ENCODE peak calls at places on chromosomes 2 and 18, in eight cellular contexts. M is fibroblast of lung, I is SJCRH30, K is transverse colon, X is left lung, B is PC-3, W is SJSA1, Q is right cardiac atrium. Y is an unnamed sample.

GRCh38 chr2:85445316-85446295 is 27.1 kb downstream of the SH2D6 start:
- DNase-seq in X (no peak), M (peak), I (peak), W (no peak), B (no peak), K (no peak), Q (peak), Y (peak)

GRCh38 chr2:159484537-159484936 is 131.8 kb downstream of the BAZ2B start:
- DNase-seq in I (no peak), W (no peak), K (no peak), B (no peak), X (no peak), Q (no peak), M (no peak), Y (no peak)

GRCh38 chr2:239302083-239302807 is 98.6 kb downstream of the HDAC4 start:
- DNase-seq in W (no peak), X (no peak), M (no peak), K (peak), Q (no peak), I (peak), B (no peak), Y (peak)

GRCh38 chr18:11245889-11246288 is 96.5 kb upstream of the PIEZO2 start:
- DNase-seq in I (no peak), M (no peak), W (no peak), X (no peak), K (no peak), B (no peak), Q (no peak), Y (no peak)

GRCh38 chr2:138829326-138829725 is 49.1 kb upstream of the NXPH2 start:
- DNase-seq in M (peak), B (peak), W (peak), K (no peak), X (no peak), Q (peak), I (peak), Y (no peak)

GRCh38 chr2:239781461-239781860 is 243.7 kb downstream of the NDUFA10 start:
- DNase-seq in K (no peak), B (no peak), X (no peak), M (no peak), I (no peak), Q (no peak), W (no peak), Y (no peak)

GRCh38 chr2:206023183-206023582 is 62.8 kb downstream of the INO80D start:
- DNase-seq in W (no peak), X (no peak), K (no peak), Q (no peak), M (no peak), B (no peak), I (no peak), Y (no peak)

GRCh38 chr2:147405651-147406050 is 439.2 kb upstream of the ACVR2A start:
- DNase-seq in Q (no peak), I (no peak), B (no peak), M (no peak), K (no peak), W (no peak), X (no peak), Y (no peak)

GRCh38 chr18:8397034-8397433 is 212.2 kb upstream of the RAB12 start:
- DNase-seq in X (no peak), B (no peak), K (no peak), Q (no peak), M (no peak), W (no peak), I (no peak), Y (no peak)

GRCh38 chr2:150142561-150142960 is 344.9 kb downstream of the RND3 start:
- DNase-seq in B (peak), Q (no peak), X (no peak), M (peak), K (no peak), I (no peak), W (peak), Y (no peak)

GRCh38 chr2:181685150-181685688 is 4.9 kb upstream of the NEUROD1 start:
- DNase-seq in K (no peak), X (no peak), Q (no peak), M (peak), I (no peak), W (no peak), B (no peak), Y (no peak)

GRCh38 chr18:79680100-79680879 is 687 bp downstream of the CTDP1 start:
- DNase-seq in W (peak), I (no peak), B (peak), X (peak), K (peak), M (peak), Q (peak), Y (peak)

GRCh38 chr2:189129971-189130370 is 49.6 kb downstream of the COL5A2 start:
- DNase-seq in M (peak), I (no peak), Q (no peak), W (peak), X (no peak), K (no peak), B (peak), Y (no peak)

GRCh38 chr2:19855528-19856431 is 46.0 kb downstream of the TTC32 start:
- DNase-seq in Q (no peak), W (no peak), K (no peak), X (no peak), M (peak), B (no peak), I (no peak), Y (peak)

GRCh38 chr2:233098615-233099014 is 38.5 kb downstream of the INPP5D start:
- DNase-seq in K (no peak), X (no peak), I (no peak), W (no peak), B (peak), Q (no peak), M (no peak), Y (no peak)

GRCh38 chr2:172273910-172274571 is 153.3 kb upstream of the ITGA6 start:
- DNase-seq in Q (no peak), W (no peak), B (no peak), I (no peak), K (no peak), X (no peak), M (no peak), Y (no peak)

GRCh38 chr18:57296336-57296735 is 56.0 kb upstream of the ST8SIA3 start:
- DNase-seq in I (no peak), K (no peak), B (no peak), W (no peak), M (no peak), Q (no peak), X (no peak), Y (no peak)

GRCh38 chr2:26561918-26562810 is 79.0 kb downstream of the CIB4 start:
- DNase-seq in B (no peak), X (peak), Q (peak), I (peak), K (peak), M (peak), W (peak), Y (peak)

GRCh38 chr2:16279641-16280040 is 339.3 kb downstream of the MYCN start:
- DNase-seq in B (no peak), M (no peak), I (no peak), K (no peak), Q (no peak), X (no peak), W (no peak), Y (no peak)

GRCh38 chr18:9974279-9974915 is 60.6 kb downstream of the VAPA start:
- DNase-seq in W (no peak), B (no peak), K (no peak), I (no peak), M (no peak), Q (no peak), X (no peak), Y (no peak)

GRCh38 chr2:45925636-45926350 is 274.3 kb downstream of the PRKCE start:
- DNase-seq in K (no peak), B (no peak), Q (peak), I (no peak), W (no peak), M (no peak), X (no peak), Y (no peak)

GRCh38 chr2:127986548-127987079 is 41.2 kb downstream of the SAP130 start:
- DNase-seq in I (no peak), M (no peak), X (no peak), Q (no peak), K (no peak), B (no peak), W (no peak), Y (no peak)

GRCh38 chr2:46547223-46548102 is 68.1 kb downstream of the TMEM247 start:
- DNase-seq in I (peak), X (no peak), M (no peak), K (peak), Q (peak), W (no peak), B (no peak), Y (peak)

GRCh38 chr2:230443540-230443939 is 27.5 kb downstream of the SP100 start:
- DNase-seq in K (no peak), M (peak), X (no peak), W (peak), B (peak), Q (no peak), I (no peak), Y (no peak)

GRCh38 chr2:177881001-177881748 is 191.4 kb downstream of the PDE11A start:
- DNase-seq in X (no peak), W (no peak), I (no peak), B (peak), Q (no peak), M (peak), K (no peak), Y (no peak)

GRCh38 chr2:226652388-226652787 is 147.2 kb downstream of the IRS1 start:
- DNase-seq in X (no peak), I (no peak), M (peak), Q (no peak), W (peak), B (peak), K (no peak), Y (no peak)

GRCh38 chr2:98917031-98917459 is 19.0 kb downstream of the CRACDL start:
- DNase-seq in B (peak), X (no peak), K (no peak), Q (no peak), M (peak), I (no peak), W (no peak), Y (no peak)

GRCh38 chr2:241636983-241637232 is at the start of gene THAP4:
- DNase-seq in W (no peak), Q (peak), K (peak), M (no peak), I (no peak), B (no peak), X (peak), Y (peak)

GRCh38 chr2:241637233-241638062 is at the start of gene ATG4B:
- DNase-seq in Q (peak), B (peak), I (peak), K (peak), X (peak), W (peak), M (peak), Y (peak)

GRCh38 chr2:241633561-241633960 is 3.4 kb downstream of the THAP4 start:
- DNase-seq in I (no peak), M (no peak), B (no peak), K (no peak), W (no peak), X (peak), Q (peak), Y (no peak)

GRCh38 chr2:241636182-241636982 is 576 bp downstream of the THAP4 start:
- DNase-seq in M (peak), Q (peak), I (peak), X (peak), K (peak), B (peak), W (peak), Y (peak)

DNA sequence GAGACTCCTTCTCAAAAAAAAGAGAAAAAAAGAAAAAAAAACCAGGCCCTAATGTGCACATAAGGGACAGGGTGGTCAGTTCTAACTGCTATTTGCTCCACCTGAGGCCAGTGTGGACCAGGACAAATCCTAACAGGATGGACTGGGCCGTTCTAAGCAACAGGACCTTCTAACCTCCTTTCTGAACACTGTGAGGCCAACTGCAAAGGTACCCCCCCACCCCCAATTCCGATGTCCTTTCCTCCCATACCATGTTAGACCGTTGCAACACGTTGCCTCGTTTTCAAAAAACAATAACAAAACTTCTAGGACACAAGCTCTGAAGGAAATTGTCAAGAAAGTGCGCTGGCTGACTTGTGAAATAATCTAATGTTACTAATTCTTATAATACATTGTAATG is 1.2 kb downstream of the THAP4 start:
- DNase-seq in M (no peak), X (no peak), Q (no peak), K (no peak), B (no peak), W (peak), I (no peak), Y (no peak)
- H3K27ac ChIP-seq in M (peak), X (peak), Q (no peak), K (peak), B (peak), W (no peak), I (peak), Y (peak)

GRCh38 chr18:35041752-35042379 is 653 bp downstream of the MAPRE2 start:
- DNase-seq in X (no peak), K (no peak), M (peak), W (peak), Q (no peak), I (peak), B (no peak), Y (no peak)

GRCh38 chr18:35040988-35041751 is at the start of gene MAPRE2:
- DNase-seq in W (peak), X (peak), K (peak), B (peak), I (peak), M (peak), Q (peak), Y (peak)

GRCh38 chr18:35038881-35039491 is 2.2 kb upstream of the MAPRE2 start:
- DNase-seq in W (no peak), B (no peak), X (no peak), K (no peak), I (no peak), M (no peak), Q (no peak), Y (peak)

GRCh38 chr18:35039633-35040032 is 1.6 kb upstream of the MAPRE2 start:
- DNase-seq in Q (no peak), B (peak), X (no peak), I (no peak), W (no peak), M (peak), K (no peak), Y (no peak)

GRCh38 chr18:35040638-35040987 is 600 bp upstream of the MAPRE2 start:
- DNase-seq in W (no peak), B (no peak), Q (no peak), M (no peak), I (no peak), X (no peak), K (no peak), Y (no peak)
- H3K27ac ChIP-seq in W (peak), B (no peak), Q (no peak), M (peak), I (peak), X (peak), K (peak), Y (peak)

GRCh38 chr18:77056399-77057015 is 76.1 kb downstream of the MBP start:
- DNase-seq in B (no peak), X (no peak), Q (peak), K (no peak), W (no peak), M (no peak), I (no peak), Y (no peak)

GRCh38 chr18:77055429-77056310 is 76.9 kb downstream of the MBP start:
- DNase-seq in W (no peak), K (no peak), B (no peak), I (no peak), X (peak), M (no peak), Q (peak), Y (no peak)

GRCh38 chr18:77054288-77054605 is 78.3 kb downstream of the MBP start:
- DNase-seq in M (no peak), I (no peak), K (no peak), W (no peak), B (no peak), X (no peak), Q (no peak), Y (no peak)

GRCh38 chr18:77053616-77054287 is 78.8 kb downstream of the MBP start:
- DNase-seq in X (no peak), I (no peak), B (no peak), K (no peak), Q (no peak), W (no peak), M (no peak), Y (no peak)

GRCh38 chr18:77054606-77055428 is 77.8 kb downstream of the MBP start:
- DNase-seq in B (peak), X (peak), K (peak), Q (peak), W (peak), I (peak), M (peak), Y (peak)
- H3K27ac ChIP-seq in B (peak), X (peak), K (peak), Q (peak), W (peak), I (no peak), M (peak), Y (peak)

GRCh38 chr2:149064365-149064841 is 25.9 kb downstream of the LYPD6B start:
- DNase-seq in K (peak), Q (no peak), I (no peak), B (no peak), M (peak), X (no peak), W (peak), Y (no peak)
- H3K27ac ChIP-seq in K (peak), Q (no peak), I (no peak), B (no peak), M (no peak), X (no peak), W (peak), Y (no peak)

GRCh38 chr2:154589514-154589913 is 109.0 kb upstream of the KCNJ3 start:
- DNase-seq in X (no peak), M (no peak), K (no peak), B (no peak), I (no peak), Q (no peak), W (no peak), Y (no peak)
- H3K27ac ChIP-seq in X (no peak), M (no peak), K (no peak), B (no peak), I (no peak), Q (no peak), W (no peak), Y (no peak)

GRCh38 chr2:42104621-42105020 is 56.8 kb downstream of the PKDCC start:
- DNase-seq in K (no peak), X (no peak), I (no peak), W (no peak), B (no peak), Q (no peak), M (no peak), Y (no peak)

GRCh38 chr2:42103829-42104228 is 56.0 kb downstream of the PKDCC start:
- DNase-seq in M (no peak), I (no peak), B (no peak), Q (no peak), W (no peak), X (no peak), K (no peak), Y (no peak)

GRCh38 chr2:42101641-42102605 is 54.1 kb downstream of the PKDCC start:
- DNase-seq in Q (peak), W (peak), M (peak), X (peak), K (peak), I (no peak), B (peak), Y (peak)

GRCh38 chr2:42100696-42101585 is 53.1 kb downstream of the PKDCC start:
- DNase-seq in K (peak), M (peak), W (peak), X (peak), Q (peak), I (no peak), B (peak), Y (peak)

GRCh38 chr2:42102606-42103450 is 55.0 kb downstream of the PKDCC start:
- DNase-seq in Q (peak), X (peak), I (no peak), W (peak), M (peak), B (no peak), K (peak), Y (peak)
- H3K27ac ChIP-seq in Q (peak), X (peak), I (no peak), W (peak), M (no peak), B (no peak), K (peak), Y (peak)

GRCh38 chr2:1745171-1746023 is 1.1 kb upstream of the PXDN start:
- DNase-seq in W (no peak), B (no peak), M (no peak), K (no peak), X (peak), Q (peak), I (no peak), Y (no peak)
- H3K27ac ChIP-seq in W (no peak), B (peak), M (peak), K (peak), X (peak), Q (no peak), I (peak), Y (peak)

GRCh38 chr18:36389027-36389426 is 91.5 kb downstream of the FHOD3 start:
- DNase-seq in Q (no peak), X (no peak), W (no peak), K (no peak), I (no peak), B (no peak), M (no peak), Y (no peak)
- H3K27ac ChIP-seq in Q (peak), X (no peak), W (no peak), K (no peak), I (no peak), B (no peak), M (no peak), Y (peak)